ENCODE peak calls at places on chromosomes 12 and 14, in six cellular contexts. Y is HepG2, E is upper lobe of left lung, P is right lobe of liver, W is gastrocnemius medialis, G is heart left ventricle. A is an unnamed sample.

GRCh38 chr12:51531284-51531981 is 59.6 kb upstream of the SCN8A start:
- ATAC-seq in Y (peak; percentile 62), P (no peak), W (no peak), G (no peak), E (no peak), A (no peak)

GRCh38 chr12:117069926-117070900 is 29.0 kb downstream of the TESC start:
- ATAC-seq in Y (no peak), E (peak; percentile 47), P (peak; percentile 33), G (no peak), W (no peak), A (peak; percentile 53)

GRCh38 chr14:33586806-33587205 is 364.1 kb downstream of the EGLN3 start:
- ATAC-seq in Y (no peak), G (no peak), P (no peak), E (no peak), W (no peak), A (no peak)

GRCh38 chr12:124545508-124546418 is 21.6 kb downstream of the NCOR2 start:
- ATAC-seq in Y (no peak), W (no peak), P (peak; percentile 65), G (no peak), E (peak; percentile 4), A (peak; percentile 16)

GRCh38 chr12:6201199-6201608 is 1.0 kb downstream of the CD9 start:
- ATAC-seq in W (peak; percentile 14), G (no peak), P (peak; percentile 56), Y (peak; percentile 33), E (peak; percentile 32), A (no peak)

GRCh38 chr12:21711376-21711775 is 53.7 kb upstream of the LDHB start:
- ATAC-seq in G (no peak), Y (no peak), P (no peak), E (no peak), W (no peak), A (no peak)

GRCh38 chr14:92632546-92633273 is 115.7 kb downstream of the LGMN start:
- ATAC-seq in E (no peak), P (peak; percentile 16), W (no peak), G (no peak), Y (no peak), A (no peak)

GRCh38 chr12:23536293-23536692 is 413.2 kb downstream of the SOX5 start:
- ATAC-seq in G (no peak), E (no peak), P (no peak), Y (no peak), W (no peak), A (no peak)

GRCh38 chr12:47758834-47759690 is at the start of gene RAPGEF3:
- ATAC-seq in Y (peak; percentile 90), E (peak; percentile 90), P (peak; percentile 93), W (peak; percentile 89), G (peak; percentile 76), A (peak; percentile 93)

GRCh38 chr12:34208331-34209258 is 186.3 kb downstream of the ALG10 start:
- ATAC-seq in Y (peak; percentile 53), G (no peak), E (no peak), W (no peak), P (no peak), A (no peak)

GRCh38 chr14:68309631-68310030 is 483.2 kb downstream of the ZFP36L1 start:
- ATAC-seq in Y (no peak), W (no peak), P (no peak), G (no peak), E (no peak), A (no peak)

GRCh38 chr12:87383705-87384104 is 645.5 kb downstream of the C12orf50 start:
- ATAC-seq in G (no peak), E (no peak), Y (no peak), P (no peak), W (no peak), A (no peak)

GRCh38 chr12:114955414-114956014 is 271.5 kb upstream of the TBX3 start:
- ATAC-seq in Y (no peak), W (no peak), G (no peak), E (no peak), P (no peak), A (no peak)

GRCh38 chr12:30754383-30754749 is 385 bp downstream of the CAPRIN2 start:
- ATAC-seq in E (peak; percentile 25), G (peak; percentile 16), P (no peak), Y (no peak), W (peak; percentile 22), A (no peak)

GRCh38 chr14:52015411-52016030 is 26.2 kb downstream of the RTRAF start:
- ATAC-seq in P (peak; percentile 78), G (peak; percentile 20), W (no peak), Y (peak; percentile 82), E (no peak), A (no peak)

GRCh38 chr12:66061557-66062279 is 68.8 kb downstream of the LLPH start:
- ATAC-seq in P (no peak), W (no peak), E (no peak), Y (no peak), G (no peak), A (no peak)

GRCh38 chr12:28083816-28084678 is 106.2 kb upstream of the CCDC91 start:
- ATAC-seq in P (no peak), W (no peak), E (no peak), Y (no peak), G (no peak), A (no peak)

GRCh38 chr12:120137833-120138232 is 21.3 kb upstream of the RAB35 start:
- ATAC-seq in G (no peak), W (no peak), P (no peak), Y (no peak), E (no peak), A (no peak)

GRCh38 chr12:69885656-69886055 is 60.6 kb downstream of the MYRFL start:
- ATAC-seq in P (no peak), Y (no peak), E (no peak), G (no peak), W (no peak), A (no peak)

GRCh38 chr12:69881771-69882170 is 56.7 kb downstream of the MYRFL start:
- ATAC-seq in E (no peak), P (no peak), Y (no peak), G (no peak), W (no peak), A (no peak)

GRCh38 chr12:69879007-69879960 is 54.3 kb downstream of the MYRFL start:
- ATAC-seq in E (peak; percentile 89), P (peak; percentile 98), W (peak; percentile 88), G (peak; percentile 58), Y (peak; percentile 97), A (peak; percentile 82)

GRCh38 chr12:69884386-69884785 is 59.4 kb downstream of the MYRFL start:
- ATAC-seq in G (no peak), P (peak; percentile 64), Y (no peak), W (no peak), E (no peak), A (no peak)

DNA sequence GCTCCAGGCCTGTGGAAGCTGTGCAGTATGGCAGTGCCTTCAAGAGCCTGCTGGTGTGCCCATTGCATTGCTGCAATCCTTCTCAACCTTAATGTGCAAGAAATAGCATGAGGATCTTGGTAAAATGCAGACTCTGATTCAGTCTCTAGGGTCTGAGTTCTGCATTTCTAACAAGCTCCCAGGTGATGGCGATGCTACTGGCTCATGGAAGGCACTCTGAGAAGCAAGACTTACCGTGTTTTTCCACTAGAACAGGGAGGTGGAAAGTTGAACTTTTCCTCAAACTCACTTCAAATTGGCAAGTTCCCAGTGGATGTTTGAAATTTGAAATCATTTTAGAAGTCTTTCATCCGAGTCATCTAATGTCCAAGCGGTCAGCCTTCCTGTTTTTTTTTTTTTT is 55.5 kb downstream of the MYRFL start:
- ATAC-seq in W (no peak), P (no peak), G (no peak), E (no peak), Y (no peak), A (no peak)
- TF ChIP-seq CTCF in W (no peak), P (no peak), G (no peak), E (no peak), Y (no peak), A (no peak)

GRCh38 chr12:95940514-95940913 is 1.9 kb downstream of the CCDC38 start:
- ATAC-seq in Y (peak; percentile 65), W (no peak), E (no peak), P (peak; percentile 43), G (no peak), A (no peak)

GRCh38 chr12:95942532-95943230 is at the start of gene CCDC38:
- ATAC-seq in G (peak; percentile 90), P (peak; percentile 74), Y (peak; percentile 90), E (peak; percentile 97), W (peak; percentile 96), A (peak; percentile 97)

GRCh38 chr12:95944108-95944704 is 1.1 kb downstream of the AMDHD1 start:
- ATAC-seq in E (no peak), P (peak; percentile 23), G (no peak), W (no peak), Y (no peak), A (no peak)

GRCh38 chr12:95942106-95942531 is 295 bp downstream of the CCDC38 start:
- ATAC-seq in W (no peak), G (no peak), E (no peak), P (no peak), Y (no peak), A (no peak)

DNA sequence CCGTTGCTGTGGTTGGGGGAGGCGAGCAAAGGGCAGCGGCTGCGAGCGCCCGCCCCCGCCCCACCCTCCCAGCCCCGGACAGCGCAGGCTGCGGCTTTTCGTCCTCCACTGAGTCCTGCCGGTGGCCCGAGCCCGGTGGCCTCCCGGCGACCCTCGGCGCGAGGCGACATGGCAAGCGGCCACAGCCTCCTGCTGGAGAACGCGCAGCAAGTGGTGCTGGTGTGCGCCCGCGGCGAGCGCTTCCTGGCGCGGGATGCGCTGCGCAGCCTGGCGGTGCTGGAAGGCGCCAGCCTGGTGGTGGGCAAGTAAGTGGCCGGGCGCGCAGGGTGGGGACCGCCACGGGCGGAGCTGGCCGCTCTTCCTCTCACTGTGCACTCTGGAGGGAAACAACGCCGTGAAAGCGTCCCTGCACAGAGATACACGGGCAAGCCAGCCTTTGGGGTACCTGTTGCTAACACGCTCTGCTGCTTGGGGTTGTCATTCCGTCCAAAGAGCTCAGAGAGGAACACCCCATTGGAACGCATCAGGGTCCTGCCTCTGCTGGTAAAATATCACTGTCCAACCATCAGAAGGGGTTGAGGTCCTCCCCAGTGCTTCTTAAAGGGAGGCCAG is at the start of gene AMDHD1:
- ATAC-seq in W (peak; percentile 73), P (peak; percentile 51), E (peak; percentile 82), G (peak; percentile 58), Y (peak; percentile 83), A (peak; percentile 80)
- TF ChIP-seq POLR2A in W (no peak), P (peak; percentile 12), E (no peak), G (no peak), Y (peak; percentile 58), A (no peak)

GRCh38 chr14:61525293-61526011 is 169.9 kb upstream of the HIF1A start:
- ATAC-seq in E (peak; percentile 70), W (peak; percentile 73), P (peak; percentile 70), G (peak; percentile 86), Y (peak; percentile 6), A (peak; percentile 77)
- H3K27ac ChIP-seq in E (peak overlapping the region; percentile 73), W (peak overlapping the region; percentile 66), P (peak overlapping the region; percentile 59), G (peak overlapping the region; percentile 72), Y (peak overlapping the region; percentile 4), A (peak overlapping the region; percentile 58)

DNA sequence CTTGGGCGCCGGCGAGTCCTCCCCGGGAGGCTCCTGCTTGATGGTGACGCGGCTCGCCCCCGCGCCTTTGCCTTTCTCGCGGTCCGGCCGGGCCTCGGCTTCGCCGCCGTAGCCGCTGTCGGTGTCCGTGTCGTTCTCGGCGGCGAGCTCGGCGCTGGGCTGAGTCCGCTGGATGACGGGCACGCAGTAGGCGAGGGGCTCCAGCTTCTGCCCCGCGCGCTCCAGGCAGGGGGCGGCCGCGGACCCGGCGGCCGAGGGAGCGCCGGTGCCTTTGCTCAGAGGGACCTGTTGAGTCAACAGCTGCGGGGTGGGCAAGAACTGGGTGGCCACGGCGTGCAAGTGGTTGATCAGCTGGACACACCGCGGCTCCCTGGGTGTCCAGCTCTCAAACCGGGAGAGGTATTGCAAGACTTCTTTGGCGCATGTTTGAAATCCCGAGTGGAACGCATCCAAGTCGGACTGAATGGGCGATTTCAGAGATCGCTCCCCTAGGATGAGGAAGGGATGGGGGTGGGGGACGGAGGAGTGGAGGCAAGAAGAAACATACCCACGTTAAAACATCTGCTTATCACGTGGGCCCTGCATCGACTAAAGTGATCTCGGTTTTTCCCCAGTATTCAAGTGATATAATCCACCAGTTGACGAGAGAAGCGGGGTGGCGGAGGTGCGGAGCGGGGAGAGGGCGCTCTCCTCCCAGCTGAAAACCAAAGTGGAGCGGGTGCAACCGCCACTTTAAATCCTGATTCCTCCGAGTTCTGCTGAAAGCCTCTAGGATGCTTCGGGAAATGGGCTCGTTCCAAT is 2.0 kb downstream of the BHLHE41 start:
- ATAC-seq in G (peak; percentile 8), E (peak; percentile 5), P (peak; percentile 9), W (peak; percentile 14), Y (peak; percentile 46), A (peak; percentile 20)
- TF ChIP-seq CTCF in G (no peak), E (no peak), P (no peak), W (no peak), Y (peak; percentile 22), A (peak; percentile 52)